ENCODE peak calls at places on chromosome 1, in seven cellular contexts. M is RPMI8226; X is prostate gland; A is H4; C is stimulated activated CD4-positive, alpha-beta T cell treated with anti-CD3 and anti-CD28 coated beads, Interleukin-2, amount 100 ng/mL, for 48 hours; V is DMS153; G is astrocyte of the spinal cord. P is an unnamed sample.

GRCh38 chr1:149849246-149849946 is 50.0 kb upstream of the BOLA1 start:
- DNase-seq in M (peak), X (peak), A (peak), C (no peak), V (no peak), G (no peak), P (no peak)

GRCh38 chr1:60978421-60979357 is 103.7 kb upstream of the NFIA start:
- DNase-seq in M (peak), X (peak), A (peak), C (peak), V (no peak), G (no peak), P (no peak)

GRCh38 chr1:204449631-204450280 is 38.1 kb upstream of the PPP1R15B start:
- DNase-seq in M (no peak), X (no peak), A (no peak), C (no peak), V (no peak), G (no peak), P (no peak)

GRCh38 chr1:232613752-232614381 is 16.1 kb downstream of the SIPA1L2 start:
- DNase-seq in M (no peak), X (no peak), A (peak), C (no peak), V (peak), G (peak), P (peak)

GRCh38 chr1:200380589-200381021 is 29.2 kb downstream of the ZNF281 start:
- DNase-seq in M (no peak), X (no peak), A (no peak), C (no peak), V (no peak), G (no peak), P (no peak)

GRCh38 chr1:226092955-226093354 is 30.4 kb downstream of the H3-3A start:
- DNase-seq in M (no peak), X (no peak), A (no peak), C (no peak), V (no peak), G (no peak), P (no peak)

GRCh38 chr1:191851799-191852595 is 306.3 kb upstream of the RGS18 start:
- DNase-seq in M (no peak), X (no peak), A (peak), C (no peak), V (peak), G (peak), P (no peak)

GRCh38 chr1:55053265-55053954 is 14.1 kb downstream of the PCSK9 start:
- DNase-seq in M (no peak), X (no peak), A (no peak), C (no peak), V (no peak), G (no peak), P (no peak)

GRCh38 chr1:235069577-235070563 is 58.8 kb downstream of the TOMM20 start:
- DNase-seq in M (peak), X (peak), A (peak), C (no peak), V (peak), G (peak), P (no peak)

GRCh38 chr1:207502726-207503125 is 6.8 kb downstream of the CR1 start:
- DNase-seq in M (no peak), X (no peak), A (no peak), C (no peak), V (no peak), G (no peak), P (no peak)

GRCh38 chr1:148362141-148362929 is 120.8 kb downstream of the PPIAL4G start:
- DNase-seq in M (no peak), X (no peak), A (no peak), C (peak), V (peak), G (peak), P (no peak)

P was measured in astrocyte of the cerebellum.